ENCODE peak calls at places on chromosomes 12 and 14, in seven cellular contexts. Q is tibial nerve; Y is GM18507; W is SK-N-DZ; J is MV-4-11; B is stimulated activated CD8-positive, alpha-beta memory T cell treated with anti-CD3 and anti-CD28 coated beads, Interleukin-4, amount 100 ng/mL, for 24 hours; P is NCI-H345. M is an unnamed sample.

GRCh38 chr14:85532981-85533820 is 3.3 kb downstream of the FLRT2 start:
- DNase-seq in P (peak), J (no peak), Q (peak), W (peak), B (no peak), Y (no peak), M (peak)

GRCh38 chr12:31118831-31119530 is 45.3 kb downstream of the DDX11 start:
- DNase-seq in B (peak), W (peak), J (no peak), P (peak), Q (no peak), Y (no peak), M (no peak)

GRCh38 chr12:57777367-57777766 is 5.0 kb downstream of the EEF1AKMT3 start:
- DNase-seq in Y (no peak), J (no peak), P (no peak), Q (no peak), B (no peak), W (no peak), M (no peak)

GRCh38 chr12:118237908-118238307 is 102.0 kb downstream of the PEBP1 start:
- DNase-seq in W (no peak), B (no peak), Q (no peak), J (no peak), P (no peak), Y (no peak), M (no peak)

GRCh38 chr14:97283450-97284230 is 486.5 kb downstream of the VRK1 start:
- DNase-seq in B (no peak), J (no peak), Y (no peak), P (no peak), W (no peak), Q (no peak), M (no peak)

GRCh38 chr14:40464531-40464930 is 1032.3 kb upstream of the FBXO33 start:
- DNase-seq in W (no peak), P (no peak), Y (no peak), Q (no peak), B (no peak), J (no peak), M (no peak)

GRCh38 chr12:49825360-49825970 is 2.7 kb downstream of the NCKAP5L start:
- DNase-seq in B (no peak), W (no peak), J (peak), Y (no peak), Q (no peak), P (no peak), M (peak)

GRCh38 chr12:108198043-108198442 is 69.0 kb downstream of the WSCD2 start:
- DNase-seq in J (no peak), Y (no peak), P (no peak), W (no peak), B (no peak), Q (no peak), M (no peak)

GRCh38 chr14:99356031-99356430 is 84.0 kb upstream of the BCL11B start:
- DNase-seq in Y (no peak), P (no peak), W (no peak), B (no peak), J (no peak), Q (no peak), M (no peak)

GRCh38 chr12:57626111-57626928 is 6.7 kb downstream of the B4GALNT1 start:
- DNase-seq in J (no peak), Q (no peak), B (no peak), P (no peak), Y (no peak), W (no peak), M (no peak)

GRCh38 chr12:40016960-40017359 is 88.9 kb downstream of the SLC2A13 start:
- DNase-seq in B (no peak), Q (no peak), J (no peak), W (no peak), P (no peak), Y (no peak), M (no peak)

GRCh38 chr14:67851785-67852410 is 32.3 kb downstream of the RAD51B start:
- DNase-seq in W (no peak), P (no peak), J (no peak), B (no peak), Q (no peak), Y (no peak), M (no peak)

GRCh38 chr12:79155703-79156102 is 291.1 kb downstream of the SYT1 start:
- DNase-seq in J (no peak), Y (no peak), W (no peak), Q (no peak), P (no peak), B (no peak), M (no peak)

GRCh38 chr12:132079695-132080094 is 64.4 kb downstream of the DDX51 start:
- DNase-seq in Y (no peak), J (no peak), Q (no peak), B (no peak), P (no peak), W (no peak), M (no peak)

GRCh38 chr12:80807640-80808288 is 91.1 kb downstream of the MYF5 start:
- DNase-seq in Y (no peak), W (no peak), P (no peak), Q (no peak), B (no peak), J (peak), M (no peak)

GRCh38 chr12:68240079-68240478 is 13.3 kb downstream of the IL22 start:
- DNase-seq in P (no peak), Q (no peak), J (no peak), B (no peak), Y (no peak), W (no peak), M (no peak)

GRCh38 chr14:52692248-52692962 is 3.0 kb downstream of the ERO1A start:
- DNase-seq in P (no peak), Y (no peak), B (no peak), Q (no peak), W (no peak), J (peak), M (no peak)

GRCh38 chr14:104595116-104595675 is 9.4 kb downstream of the TMEM179 start:
- DNase-seq in W (no peak), P (no peak), B (no peak), Y (no peak), Q (no peak), J (no peak), M (peak)

GRCh38 chr14:88104710-88105109 is 99.8 kb downstream of the GPR65 start:
- DNase-seq in Q (no peak), B (no peak), J (no peak), P (no peak), Y (no peak), W (no peak), M (no peak)

GRCh38 chr12:57771271-57771872 is 533 bp downstream of the METTL1 start:
- DNase-seq in Y (peak), Q (peak), J (peak), P (peak), W (peak), B (peak), M (peak)

GRCh38 chr12:6188954-6189353 is 11.2 kb upstream of the CD9 start:
- DNase-seq in Y (no peak), Q (no peak), P (no peak), J (no peak), W (no peak), B (no peak), M (no peak)

GRCh38 chr12:108690799-108691153 is 40.5 kb downstream of the CORO1C start:
- DNase-seq in Y (no peak), W (no peak), Q (no peak), J (no peak), P (no peak), B (no peak), M (no peak)

M was measured in left ventricle myocardium inferior.